ENCODE peak calls at places on chromosomes 2 and 18, in ten cellular contexts. Q, G, A, B, V, N, J, I, L and T are unnamed samples.

GRCh38 chr2:188235364-188235763 is 56.3 kb upstream of the GULP1 start:
- DNase-seq in Q (no peak), G (no peak), A (no peak), B (no peak), V (no peak), N (no peak), J (no peak), I (no peak), L (no peak), T (no peak)

GRCh38 chr2:221347471-221347870 is 224.6 kb downstream of the EPHA4 start:
- DNase-seq in Q (peak; percentile 77), G (no peak), A (peak; percentile 16), B (no peak), V (no peak), N (no peak), J (peak; percentile 65), I (no peak), L (no peak), T (no peak)

GRCh38 chr2:159982270-159982669 is 80.1 kb downstream of the PLA2R1 start:
- DNase-seq in Q (peak; percentile 80), G (no peak), A (peak; percentile 15), B (no peak), V (no peak), N (no peak), J (peak; percentile 63), I (peak; percentile 26), L (no peak), T (no peak)

GRCh38 chr2:160635488-160635887 is 141.9 kb upstream of the RBMS1 start:
- DNase-seq in Q (peak; percentile 25), G (no peak), A (peak; percentile 35), B (no peak), V (no peak), N (no peak), J (peak; percentile 34), I (no peak), L (no peak), T (no peak)

GRCh38 chr18:35968278-35968880 is 4.1 kb upstream of the RMP24 start:
- DNase-seq in Q (no peak), G (no peak), A (no peak), B (no peak), V (no peak), N (no peak), J (no peak), I (no peak), L (no peak), T (no peak)

GRCh38 chr2:178863856-178864620 is 56.8 kb upstream of the TTN start:
- DNase-seq in Q (peak; percentile 85), G (peak; percentile 55), A (peak; percentile 25), B (no peak), V (no peak), N (no peak), J (peak; percentile 60), I (no peak), L (peak; percentile 43), T (no peak)

GRCh38 chr2:24926220-24926601 is 6.2 kb upstream of the ADCY3 start:
- DNase-seq in Q (no peak), G (no peak), A (no peak), B (no peak), V (no peak), N (no peak), J (no peak), I (no peak), L (no peak), T (no peak)

GRCh38 chr2:171327043-171327496 is 106.7 kb downstream of the METTL8 start:
- DNase-seq in Q (no peak), G (no peak), A (no peak), B (no peak), V (no peak), N (no peak), J (no peak), I (no peak), L (no peak), T (no peak)

GRCh38 chr18:47420130-47420529 is 168.7 kb upstream of the SKOR2 start:
- DNase-seq in Q (no peak), G (no peak), A (no peak), B (no peak), V (no peak), N (no peak), J (no peak), I (no peak), L (no peak), T (no peak)

GRCh38 chr18:58572181-58572580 is 56.7 kb downstream of the ALPK2 start:
- DNase-seq in Q (peak; percentile 95), G (peak; percentile 86), A (peak; percentile 59), B (no peak), V (no peak), N (no peak), J (peak; percentile 98), I (peak; percentile 96), L (no peak), T (peak; percentile 94)

GRCh38 chr18:48050176-48050575 is 119.7 kb upstream of the SMAD2 start:
- DNase-seq in Q (no peak), G (no peak), A (no peak), B (no peak), V (no peak), N (no peak), J (no peak), I (no peak), L (no peak), T (no peak)